ENCODE peak calls at places on chromosome 9, in four cellular contexts. Y, E, F and W are unnamed samples.

GRCh38 chr9:71647094-71647591 is 121.2 kb downstream of the CEMIP2 start:
- DNase-seq in Y (peak; percentile 21), E (peak; percentile 69), F (peak; percentile 57), W (peak; percentile 72)

GRCh38 chr9:124149992-124150391 is 107.8 kb upstream of the NEK6 start:
- DNase-seq in Y (no peak), E (no peak), F (peak; percentile 16), W (peak; percentile 40)

GRCh38 chr9:129868571-129869486 is 33.6 kb downstream of the USP20 start:
- DNase-seq in Y (peak; percentile 96), E (no peak), F (peak; percentile 33), W (no peak)

GRCh38 chr9:77454668-77455067 is 193.5 kb downstream of the GNA14 start:
- DNase-seq in Y (no peak), E (peak; percentile 85), F (no peak), W (peak; percentile 35)

GRCh38 chr9:10387282-10387681 is 225.5 kb downstream of the PTPRD start:
- DNase-seq in Y (no peak), E (no peak), F (no peak), W (no peak)

GRCh38 chr9:91896096-91896495 is 53.9 kb downstream of the ROR2 start:
- DNase-seq in Y (no peak), E (no peak), F (no peak), W (no peak)

GRCh38 chr9:98034593-98035546 is 21.7 kb upstream of the NANS start:
- DNase-seq in Y (peak; percentile 97), E (peak; percentile 78), F (peak; percentile 47), W (peak; percentile 78)

GRCh38 chr9:2679011-2679410 is 38.3 kb upstream of the KCNV2 start:
- DNase-seq in Y (no peak), E (no peak), F (peak; percentile 7), W (peak; percentile 18)

GRCh38 chr9:114236391-114237138 is 81.2 kb downstream of the COL27A1 start:
- DNase-seq in Y (no peak), E (no peak), F (no peak), W (no peak)

GRCh38 chr9:38621434-38622082 is 1.2 kb upstream of the ANKRD18A start:
- DNase-seq in Y (peak; percentile 58), E (no peak), F (peak; percentile 22), W (no peak)

GRCh38 chr9:4984171-4984570 is 901 bp upstream of the JAK2 start:
- DNase-seq in Y (no peak), E (no peak), F (no peak), W (peak; percentile 78)